ENCODE peak calls at places on chromosomes 11 and 22, in five cellular contexts. L is Peyer's patch, R is ovary, I is GM23248, Q is breast epithelium. Z is an unnamed sample. For H3K36me3, the result is how much of the 10 kb centered on the place peaks cover.

GRCh38 chr11:2790581-2790925 is 90.8 kb upstream of the KCNQ1OT1 start:
- DNase-seq in R (peak), L (peak), Q (peak), I (no peak), Z (no peak)

GRCh38 chr11:68798221-68798813 is 43.4 kb downstream of the CPT1A start:
- DNase-seq in R (peak), Q (no peak), I (peak), L (peak), Z (no peak)

GRCh38 chr11:57294225-57295131 is 30.3 kb downstream of the TNKS1BP1 start:
- DNase-seq in L (no peak), R (no peak), I (peak), Q (peak), Z (peak)

GRCh38 chr11:46982797-46983452 is 46.4 kb downstream of the CSTPP1 start:
- DNase-seq in L (no peak), Q (no peak), R (no peak), I (no peak), Z (peak)

GRCh38 chr11:75339685-75340409 is 11.6 kb downstream of the ARRB1 start:
- DNase-seq in L (peak), I (no peak), R (no peak), Q (no peak), Z (no peak)

GRCh38 chr11:6438979-6439571 is 1.7 kb downstream of the HPX start:
- DNase-seq in L (peak), Q (no peak), R (no peak), I (peak), Z (peak)

GRCh38 chr11:289145-289705 is 299 bp downstream of the PGGHG start:
- DNase-seq in Q (no peak), L (no peak), R (peak), I (no peak), Z (peak)

GRCh38 chr11:118872403-118872821 is 11.3 kb upstream of the CXCR5 start:
- DNase-seq in R (peak), I (no peak), Q (no peak), L (peak), Z (no peak)

GRCh38 chr22:27489265-27489675 is 312.3 kb downstream of the MN1 start:
- DNase-seq in I (peak), L (peak), Q (no peak), R (no peak), Z (peak)

GRCh38 chr11:34053161-34053686 is 1.7 kb downstream of the CAPRIN1 start:
- DNase-seq in L (peak), R (peak), Q (peak), I (peak), Z (peak)

GRCh38 chr11:128516467-128516778 is 70.9 kb downstream of the ETS1 start:
- DNase-seq in I (no peak), R (no peak), Q (no peak), L (no peak), Z (no peak)
- H3K27ac ChIP-seq in I (peak), R (no peak), Q (no peak), L (peak), Z (peak)

GRCh38 chr22:45552017-45552411 is 49.3 kb downstream of the FBLN1 start:
- DNase-seq in I (no peak), R (peak), Q (no peak), L (no peak), Z (no peak)
- H3K36me3 ChIP-seq in I (under half), R (under half), Q (under half), L (under half), Z (under half)

GRCh38 chr11:44565008-44565745 is at the start of gene CD82:
- DNase-seq in L (peak), I (peak), R (peak), Q (peak), Z (peak)
- H3K27ac ChIP-seq in L (peak), I (peak), R (peak), Q (peak), Z (peak)

DNA sequence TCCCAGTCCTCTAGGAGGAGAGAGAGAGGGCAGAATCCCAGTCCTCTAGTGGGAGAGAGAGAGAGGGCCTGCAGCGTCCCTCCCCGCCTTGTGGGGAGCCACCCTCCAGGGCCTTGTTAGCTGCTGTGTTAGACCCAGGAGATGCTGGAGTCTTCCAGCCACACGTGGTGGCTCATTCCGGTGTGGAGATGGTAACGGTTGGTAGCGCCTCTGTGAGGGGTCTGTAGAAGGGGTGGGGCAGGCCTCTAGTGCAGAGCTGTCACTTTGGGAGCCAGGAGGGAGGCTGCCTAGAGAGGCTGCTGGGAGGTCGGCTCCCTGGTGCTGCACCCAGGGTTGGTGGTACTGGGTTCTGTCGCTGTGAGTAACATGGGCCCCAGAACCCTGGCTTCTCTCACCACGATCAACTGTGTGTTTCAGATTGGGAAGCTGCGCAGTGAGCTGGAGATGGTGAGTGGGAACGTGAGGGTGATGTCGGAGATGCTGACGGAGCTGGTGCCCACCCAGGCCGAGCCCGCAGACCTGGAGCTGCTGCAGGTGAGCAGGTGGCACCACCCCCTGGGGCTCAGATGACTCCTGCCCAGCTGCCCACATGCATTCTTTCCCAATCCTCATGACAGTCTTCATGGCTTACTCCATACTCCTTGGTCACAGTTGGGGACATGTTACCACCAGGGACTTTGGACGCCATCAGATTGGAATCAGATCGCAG is 27.3 kb downstream of the TOM1 start:
- DNase-seq in L (no peak), I (no peak), R (no peak), Q (no peak), Z (no peak)
- H3K36me3 ChIP-seq in L (under half), I (half or more), R (under half), Q (under half), Z (under half)

DNA sequence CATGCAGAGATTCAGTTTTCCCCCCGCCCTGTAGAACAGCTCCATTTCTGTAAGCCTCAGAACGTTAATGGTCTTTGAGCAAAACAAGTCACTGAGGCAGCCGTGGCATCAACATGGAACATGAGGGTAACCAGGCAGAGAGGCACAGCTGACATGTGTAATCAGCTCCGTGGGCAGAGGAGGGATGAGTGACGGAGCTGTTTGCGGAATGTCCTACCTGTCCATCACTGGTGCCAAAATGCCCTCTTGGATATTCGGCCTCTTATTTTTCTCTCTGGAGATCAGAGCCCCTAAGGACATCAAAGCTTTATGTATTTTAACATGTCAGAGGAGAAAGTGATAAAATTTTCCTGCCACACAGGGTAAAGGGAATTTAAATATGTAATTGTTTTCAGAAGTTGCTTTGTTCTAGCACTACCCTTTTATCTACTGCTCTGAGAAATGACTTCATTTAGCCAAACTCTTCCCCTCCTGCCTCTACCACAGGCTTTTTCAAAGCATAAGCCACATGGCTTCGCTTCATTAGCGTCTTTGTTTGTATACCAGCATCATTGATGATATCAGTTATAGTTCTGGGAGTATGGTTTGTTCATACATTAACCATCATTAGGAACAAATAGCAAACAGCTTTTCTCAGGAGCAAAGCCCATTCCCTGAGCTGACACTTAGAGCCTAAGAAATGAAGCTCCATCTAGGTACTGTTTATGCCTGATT is 32.9 kb downstream of the C11orf71 start:
- DNase-seq in Q (no peak), R (no peak), L (no peak), I (peak), Z (no peak)
- H3K27ac ChIP-seq in Q (no peak), R (no peak), L (no peak), I (peak), Z (no peak)

GRCh38 chr22:24563246-24563645 is 7.4 kb downstream of the SNRPD3 start:
- DNase-seq in L (no peak), I (no peak), R (no peak), Q (no peak), Z (no peak)

GRCh38 chr22:24566899-24567511 is 11.2 kb downstream of the SNRPD3 start:
- DNase-seq in I (peak), Q (no peak), L (no peak), R (no peak), Z (no peak)

GRCh38 chr22:24567668-24568067 is 11.9 kb downstream of the SNRPD3 start:
- DNase-seq in Q (no peak), I (no peak), L (no peak), R (no peak), Z (no peak)

GRCh38 chr22:24564376-24565058 is 8.7 kb downstream of the SNRPD3 start:
- DNase-seq in R (no peak), I (no peak), Q (no peak), L (no peak), Z (peak)

GRCh38 chr22:24565077-24565476 is 9.3 kb downstream of the SNRPD3 start:
- DNase-seq in I (no peak), L (no peak), Q (no peak), R (no peak), Z (no peak)
- H3K36me3 ChIP-seq in I (under half), L (under half), Q (under half), R (under half), Z (under half)

DNA sequence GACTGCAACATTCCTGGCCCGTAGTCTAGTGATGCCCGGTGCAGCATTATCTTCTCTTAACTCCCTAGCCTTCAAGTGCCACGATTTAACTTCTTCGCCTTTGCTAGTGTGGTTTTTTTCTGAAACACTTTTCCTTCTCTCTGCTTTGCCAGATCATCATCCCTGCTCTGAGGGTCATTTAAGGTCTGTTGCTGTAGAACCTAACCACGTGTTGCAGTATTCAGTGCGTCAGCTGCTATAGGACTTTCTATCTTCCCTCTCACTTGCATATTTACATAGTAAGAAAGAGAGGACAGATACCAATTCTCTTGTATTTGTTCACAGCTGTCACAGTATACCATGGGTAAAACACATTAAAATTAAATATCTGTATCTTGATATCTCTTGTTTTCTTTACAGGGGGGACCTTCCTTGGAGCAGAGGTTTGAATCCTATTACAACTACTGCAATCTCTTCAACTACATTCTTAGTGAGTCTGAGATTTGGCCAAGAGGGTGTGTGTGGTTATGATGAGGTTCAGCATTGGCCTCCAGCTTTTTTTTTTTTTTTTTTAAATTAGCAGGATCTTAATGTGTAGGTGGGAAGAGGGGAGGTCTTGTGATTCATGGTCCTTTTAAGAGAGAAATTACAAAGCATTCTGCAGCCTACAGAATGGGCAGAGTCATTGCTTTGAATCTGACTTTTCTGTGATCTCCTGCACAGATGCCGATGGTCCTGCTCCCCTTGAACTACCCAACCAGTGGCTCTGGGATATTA is 13.5 kb downstream of the EIF3L start:
- DNase-seq in Q (no peak), L (no peak), I (peak), R (no peak), Z (peak)
- H3K27ac ChIP-seq in Q (no peak), L (no peak), I (peak), R (no peak), Z (no peak)

Z was measured in small intestine.